ENCODE peak calls at places on chromosomes 12 and 14, in four cellular contexts. S, U, I and F are unnamed samples.

GRCh38 chr12:44002607-44003006 is 166.7 kb downstream of the TMEM117 start:
- DNase-seq in I (no peak), U (no peak), S (no peak), F (no peak)

GRCh38 chr12:51821423-51822260 is 26.9 kb downstream of the FIGNL2 start:
- DNase-seq in I (no peak), S (no peak), U (no peak), F (no peak)

GRCh38 chr12:67720383-67720856 is 71.9 kb downstream of the DYRK2 start:
- DNase-seq in S (peak; percentile 76), I (no peak), U (no peak), F (no peak)

GRCh38 chr12:84508943-84509342 is 403.7 kb downstream of the SLC6A15 start:
- DNase-seq in U (no peak), S (no peak), I (no peak), F (no peak)

GRCh38 chr14:30559638-30560071 is 697 bp downstream of the G2E3 start:
- DNase-seq in U (no peak), S (no peak), I (no peak), F (peak; percentile 51)

GRCh38 chr12:109767456-109767855 is 53.8 kb downstream of the FAM222A start:
- DNase-seq in U (no peak), S (peak; percentile 16), I (no peak), F (no peak)

GRCh38 chr14:62209287-62209899 is 447.2 kb downstream of the SNAPC1 start:
- DNase-seq in U (no peak), I (no peak), S (no peak), F (no peak)

GRCh38 chr14:100524933-100525243 is 62.3 kb downstream of the BEGAIN start:
- DNase-seq in U (no peak), I (peak; percentile 72), S (peak; percentile 60), F (no peak)

GRCh38 chr14:20855652-20856291 is 35.4 kb upstream of the RNASE3 start:
- DNase-seq in U (peak; percentile 70), I (peak; percentile 76), S (no peak), F (no peak)

GRCh38 chr12:48473061-48473460 is 702 bp downstream of the ANP32D start:
- DNase-seq in U (no peak), I (no peak), S (no peak), F (no peak)

DNA sequence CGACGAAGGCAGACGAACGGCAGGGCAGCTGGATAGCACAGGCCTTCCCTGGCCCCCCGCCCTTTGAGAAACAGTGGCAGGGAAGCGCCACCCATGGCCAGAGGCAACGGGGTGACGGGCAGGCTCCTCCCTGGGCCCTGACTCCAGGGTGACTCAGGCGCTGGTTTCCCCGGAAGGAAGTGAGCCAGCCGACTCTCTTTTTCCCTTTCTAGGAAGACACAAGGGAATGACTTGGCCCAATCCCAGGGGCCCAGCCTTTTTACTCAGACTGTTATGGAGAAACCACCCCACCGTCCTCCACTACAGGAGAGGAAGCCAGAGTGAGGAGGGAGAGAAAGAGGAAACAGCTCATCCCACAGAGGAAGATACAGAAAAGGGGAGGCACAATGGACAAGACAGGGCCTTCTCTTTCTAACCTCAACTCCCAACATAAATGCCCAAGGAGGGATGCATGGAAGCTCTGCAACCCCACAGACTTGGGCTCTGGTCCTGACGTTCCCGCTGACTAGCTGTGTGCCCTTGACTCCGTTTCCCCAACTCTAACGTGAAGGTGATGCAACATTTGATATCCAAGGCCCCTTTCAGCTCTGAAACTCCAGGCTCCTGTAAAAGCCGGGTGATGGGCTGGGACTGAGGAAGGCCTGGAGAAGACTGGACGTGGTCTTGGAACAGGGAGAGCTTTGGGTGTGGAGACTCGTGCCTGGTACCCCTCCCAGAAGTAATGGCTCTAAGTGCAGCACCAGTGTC is 27.9 kb downstream of the ACTN1 start:
- DNase-seq in S (peak; percentile 97), U (peak; percentile 82), I (peak; percentile 59), F (peak; percentile 97)
- H3K4me1 ChIP-seq in S (peaks cover 14% of the 10 kb centered on the region), U (peaks cover 94% of the 10 kb centered on the region), I (peaks cover 64% of the 10 kb centered on the region), F (peaks cover 100% of the 10 kb centered on the region)

DNA sequence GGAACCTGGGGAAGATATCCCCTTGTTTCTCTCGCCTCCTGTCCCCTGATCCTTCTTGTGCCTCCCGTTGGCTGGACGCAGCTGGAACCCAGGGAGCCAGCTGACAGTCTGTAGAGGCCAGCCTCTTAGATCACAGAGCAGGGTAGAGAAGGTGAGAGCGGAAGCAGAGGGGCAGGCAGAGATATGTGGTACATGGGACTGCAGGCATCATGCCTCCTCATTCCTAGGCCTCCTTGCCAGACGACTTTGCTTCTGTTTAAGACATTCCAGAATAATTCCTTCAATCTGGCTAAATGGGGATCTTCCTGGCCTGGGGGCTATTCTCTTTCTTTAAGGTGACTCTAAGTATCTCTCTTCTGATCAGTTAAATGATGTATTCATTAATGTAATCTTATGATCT is 89.4 kb upstream of the MAX start:
- DNase-seq in U (no peak), I (no peak), S (no peak), F (no peak)
- H3K4me1 ChIP-seq in U (no peaks in the 10 kb centered on the region), I (no peaks in the 10 kb centered on the region), S (no peaks in the 10 kb centered on the region), F (no peaks in the 10 kb centered on the region)

GRCh38 chr12:6954316-6954710 is 3.2 kb downstream of the PTPN6 start:
- DNase-seq in U (no peak), S (no peak), I (no peak), F (no peak)
- H3K4me1 ChIP-seq in U (peaks cover 74% of the 10 kb centered on the region), S (no peaks in the 10 kb centered on the region), I (peaks cover 2% of the 10 kb centered on the region), F (peaks cover 4% of the 10 kb centered on the region)

GRCh38 chr14:101813833-101814232 is 52.3 kb downstream of the PPP2R5C start:
- DNase-seq in I (no peak), S (no peak), U (no peak), F (no peak)
- H3K4me1 ChIP-seq in I (peaks cover 46% of the 10 kb centered on the region), S (no peaks in the 10 kb centered on the region), U (peaks cover 61% of the 10 kb centered on the region), F (peaks cover 11% of the 10 kb centered on the region)

DNA sequence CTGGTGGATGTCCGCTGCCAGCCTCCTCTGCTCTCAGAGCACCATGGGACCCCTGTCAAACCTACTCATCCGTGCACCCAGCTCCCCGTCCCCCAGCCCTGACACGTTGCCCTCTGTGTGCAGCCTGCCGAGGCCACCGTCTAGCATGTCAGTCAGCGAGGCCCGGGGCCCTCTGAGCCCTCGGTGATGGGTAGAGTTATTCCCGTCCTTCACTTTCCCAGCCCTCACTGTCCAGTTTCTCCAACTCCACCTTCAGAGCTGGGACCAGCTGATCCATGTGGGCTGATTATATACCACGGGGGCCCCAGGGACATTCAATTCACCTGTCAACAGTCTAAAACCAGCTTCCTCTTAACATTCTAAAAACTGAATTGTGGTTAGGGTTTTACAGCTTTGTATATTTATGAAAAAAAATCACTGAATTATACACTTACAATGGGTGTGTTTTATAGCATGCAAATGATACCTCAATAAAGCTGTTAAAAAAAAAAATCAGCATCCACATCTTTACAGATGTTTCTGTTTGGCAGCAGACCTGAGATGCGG is 61.3 kb downstream of the CCDC88C start:
- DNase-seq in I (no peak), U (peak; percentile 39), S (no peak), F (no peak)
- H3K4me1 ChIP-seq in I (peaks cover 10% of the 10 kb centered on the region), U (peaks cover 45% of the 10 kb centered on the region), S (no peaks in the 10 kb centered on the region), F (peaks cover under 1% of the 10 kb centered on the region)

GRCh38 chr14:55130194-55130550 is 1.1 kb downstream of the LGALS3 start:
- DNase-seq in I (peak; percentile 39), S (no peak), U (no peak), F (peak; percentile 50)
- H3K4me1 ChIP-seq in I (peaks cover 35% of the 10 kb centered on the region), S (no peaks in the 10 kb centered on the region), U (peaks cover 69% of the 10 kb centered on the region), F (peaks cover 70% of the 10 kb centered on the region)